ENCODE peak calls at places on chromosomes 3 and 15, in eight cellular contexts. W is activated CD8-positive, alpha-beta T cell treated with anti-CD3 and anti-CD28 coated beads for 36 hours; G is pancreas; S is fibroblast of mammary gland; T is activated B cell treated with CpG ODN at 0.5 μM for 24 hours; L is GM06990; H is upper lobe of right lung; X is GM10248. Y is an unnamed sample.

GRCh38 chr15:53130943-53131342 is 340.8 kb upstream of the ONECUT1 start:
- DNase-seq in W (no peak), G (no peak), S (no peak), T (no peak), L (no peak), H (no peak), X (no peak), Y (no peak)

GRCh38 chr3:43286115-43286885 is at the start of gene SNRK:
- DNase-seq in W (peak), G (peak), S (peak), T (peak), L (peak), H (peak), X (peak), Y (peak)

GRCh38 chr3:182583545-182583944 is 209.8 kb upstream of the ATP11B start:
- DNase-seq in W (no peak), G (no peak), S (no peak), T (no peak), L (no peak), H (no peak), X (no peak), Y (no peak)

GRCh38 chr3:116263842-116264545 is 181.3 kb downstream of the LSAMP start:
- DNase-seq in W (no peak), G (no peak), S (peak), T (no peak), L (no peak), H (no peak), X (no peak), Y (no peak)

GRCh38 chr3:8663177-8664061 is 18.8 kb upstream of the SSUH2 start:
- DNase-seq in W (peak), G (peak), S (peak), T (no peak), L (no peak), H (no peak), X (peak), Y (peak)

GRCh38 chr15:45454825-45455224 is 67.7 kb downstream of the SLC30A4 start:
- DNase-seq in W (peak), G (no peak), S (peak), T (peak), L (peak), H (peak), X (peak), Y (peak)

GRCh38 chr15:89035658-89036057 is 52.6 kb upstream of the ABHD2 start:
- DNase-seq in W (no peak), G (no peak), S (no peak), T (no peak), L (no peak), H (no peak), X (no peak), Y (no peak)

GRCh38 chr3:12138044-12138443 is 20.7 kb downstream of the TIMP4 start:
- DNase-seq in W (peak), G (no peak), S (peak), T (no peak), L (no peak), H (no peak), X (peak), Y (no peak)

GRCh38 chr3:134430950-134431445 is 54.8 kb downstream of the ANAPC13 start:
- DNase-seq in W (no peak), G (no peak), S (no peak), T (no peak), L (no peak), H (no peak), X (no peak), Y (no peak)

GRCh38 chr15:52514482-52514881 is 14.2 kb downstream of the MYO5A start:
- DNase-seq in W (no peak), G (no peak), S (no peak), T (no peak), L (no peak), H (no peak), X (no peak), Y (no peak)

GRCh38 chr3:126746395-126747177 is 42.5 kb downstream of the CHCHD6 start:
- DNase-seq in W (no peak), G (no peak), S (peak), T (no peak), L (no peak), H (peak), X (no peak), Y (no peak)

DNA sequence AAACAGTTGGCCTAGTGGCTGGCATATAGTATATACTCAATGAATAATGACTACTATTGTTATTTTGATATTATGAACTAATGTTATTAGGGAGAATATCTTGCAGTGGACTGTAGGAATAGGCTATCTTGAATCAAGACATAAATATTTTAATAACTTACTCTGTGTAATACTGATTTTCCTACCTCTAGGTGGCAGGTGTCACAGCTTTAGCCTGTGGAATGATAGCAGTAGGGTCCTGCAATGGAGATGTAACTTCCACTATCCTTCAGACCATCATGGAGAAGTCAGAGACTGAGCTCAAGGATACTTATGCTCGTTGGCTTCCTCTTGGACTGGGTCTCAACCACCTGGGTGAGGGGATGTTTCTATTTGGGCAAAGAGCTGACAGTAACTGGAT is 6.5 kb downstream of the PSMD2 start:
- DNase-seq in W (no peak), G (no peak), S (peak), T (no peak), L (no peak), H (no peak), X (no peak), Y (no peak)
- TF ChIP-seq CTCF in W (peak), G (peak), S (peak), T (no peak), L (peak), H (peak), X (peak), Y (peak)

GRCh38 chr3:64685800-64686445 is 1.9 kb downstream of the ADAMTS9 start:
- DNase-seq in W (no peak), G (peak), S (peak), T (no peak), L (peak), H (peak), X (peak), Y (no peak)
- TF ChIP-seq CTCF in W (no peak), G (no peak), S (peak), T (no peak), L (no peak), H (peak), X (no peak), Y (no peak)

DNA sequence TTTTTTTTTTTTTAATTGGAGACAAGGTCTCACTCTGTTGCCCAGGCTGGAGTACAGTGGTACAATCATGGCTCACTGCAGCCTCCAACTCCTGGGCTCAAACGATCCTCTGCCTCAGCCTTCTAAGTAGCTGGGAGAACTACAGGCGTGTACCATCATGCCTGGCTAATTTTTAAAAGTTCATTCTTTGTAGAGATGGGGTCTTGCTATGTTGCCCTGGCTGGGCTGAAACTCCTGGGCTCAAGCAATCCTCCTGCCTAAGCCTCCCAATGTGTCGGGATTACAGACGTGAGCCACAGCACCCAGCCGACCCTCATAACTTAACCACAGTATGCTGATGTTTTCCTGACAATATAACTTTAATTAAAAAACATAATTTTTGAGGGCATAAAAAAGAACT is 24.3 kb downstream of the IL17RD start:
- DNase-seq in W (no peak), G (no peak), S (no peak), T (no peak), L (no peak), H (no peak), X (no peak), Y (no peak)
- TF ChIP-seq CTCF in W (no peak), G (no peak), S (no peak), T (no peak), L (no peak), H (no peak), X (no peak), Y (no peak)

DNA sequence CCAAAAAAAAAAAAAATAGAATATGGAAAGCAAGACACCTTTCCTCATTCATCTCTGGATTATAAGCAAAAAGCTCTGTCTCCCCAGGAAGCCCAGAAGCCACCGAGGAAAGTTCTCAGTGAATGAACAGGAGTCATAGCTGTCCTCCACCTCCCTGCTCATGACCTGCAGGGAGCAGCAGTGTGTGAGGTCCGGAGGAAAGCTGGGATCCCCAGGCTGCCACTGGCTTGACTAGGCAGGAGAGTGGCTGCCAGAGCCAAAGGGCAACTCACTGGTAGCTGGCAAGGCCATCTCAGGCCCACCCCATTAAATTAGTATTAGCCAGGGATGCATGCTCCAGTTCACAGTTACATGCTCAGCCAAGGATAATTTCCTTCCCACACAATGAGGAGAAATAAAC is 191.6 kb upstream of the STT3B start:
- DNase-seq in W (no peak), G (no peak), S (no peak), T (no peak), L (no peak), H (no peak), X (no peak), Y (no peak)
- TF ChIP-seq CTCF in W (no peak), G (no peak), S (peak), T (no peak), L (no peak), H (no peak), X (no peak), Y (no peak)